ENCODE peak calls at places on chromosomes 1 and 21, in five cellular contexts. C is HFFc6, T is Caki2, J is MCF 10A, H is left colon. Z is an unnamed sample.

GRCh38 chr1:52926864-52927218 is 235 bp upstream of the SCP2 start:
- DNase-seq in C (no peak), H (no peak), T (peak), J (no peak), Z (no peak)

GRCh38 chr1:220290163-220290761 is 18.0 kb upstream of the RAB3GAP2 start:
- DNase-seq in H (no peak), T (no peak), J (no peak), C (no peak), Z (no peak)

GRCh38 chr21:44482581-44483287 is 27.4 kb downstream of the LRRC3 start:
- DNase-seq in J (no peak), H (no peak), T (no peak), C (no peak), Z (no peak)

GRCh38 chr21:42639646-42640152 is 13.7 kb upstream of the PDE9A start:
- DNase-seq in C (no peak), T (no peak), J (peak), H (no peak), Z (no peak)

GRCh38 chr1:234617986-234618725 is 8.2 kb upstream of the IRF2BP2 start:
- DNase-seq in T (peak), J (peak), C (peak), H (no peak), Z (peak)

GRCh38 chr1:67429011-67429527 is 1.1 kb downstream of the SERBP1 start:
- DNase-seq in J (peak), H (peak), C (no peak), T (peak), Z (no peak)

GRCh38 chr1:200783926-200784325 is 45.2 kb downstream of the CAMSAP2 start:
- DNase-seq in J (no peak), H (no peak), T (no peak), C (no peak), Z (no peak)

GRCh38 chr1:243495442-243496172 is 239.8 kb downstream of the SDCCAG8 start:
- DNase-seq in T (no peak), C (no peak), H (no peak), J (no peak), Z (no peak)

GRCh38 chr1:22262583-22262982 is 119.7 kb upstream of the WNT4 start:
- DNase-seq in T (no peak), J (no peak), H (peak), C (no peak), Z (no peak)

GRCh38 chr1:233543338-233544255 is 70.3 kb upstream of the KCNK1 start:
- DNase-seq in T (peak), H (no peak), J (peak), C (peak), Z (peak)

GRCh38 chr1:4655674-4656532 is 1.5 kb downstream of the AJAP1 start:
- DNase-seq in H (no peak), T (peak), C (no peak), J (peak), Z (peak)

GRCh38 chr1:200880212-200880611 is 7.4 kb downstream of the GPR25 start:
- DNase-seq in C (no peak), J (no peak), H (no peak), T (no peak), Z (no peak)

GRCh38 chr1:18955442-18956188 is 861 bp downstream of the IFFO2 start:
- DNase-seq in J (peak), C (no peak), H (peak), T (peak), Z (no peak)

GRCh38 chr1:8284167-8284566 is 33.7 kb upstream of the SLC45A1 start:
- DNase-seq in T (no peak), J (no peak), C (peak), H (no peak), Z (peak)

GRCh38 chr21:34313116-34313515 is 50.7 kb upstream of the KCNE2 start:
- DNase-seq in H (no peak), C (peak), J (no peak), T (no peak), Z (no peak)

GRCh38 chr1:40774266-40774998 is 9.2 kb upstream of the KCNQ4 start:
- DNase-seq in H (peak), J (peak), T (peak), C (peak), Z (no peak)

GRCh38 chr21:41433566-41433965 is 7.5 kb downstream of the MX1 start:
- DNase-seq in H (no peak), J (no peak), C (no peak), T (no peak), Z (no peak)

GRCh38 chr1:81650741-81651140 is 150.0 kb upstream of the ADGRL2 start:
- DNase-seq in C (no peak), J (no peak), H (no peak), T (no peak), Z (no peak)

GRCh38 chr1:218571515-218571914 is 226.4 kb downstream of the TGFB2 start:
- DNase-seq in H (no peak), T (no peak), J (no peak), C (no peak), Z (no peak)

GRCh38 chr1:22611530-22611947 is 24.9 kb upstream of the C1QA start:
- DNase-seq in C (peak), H (no peak), J (peak), T (peak), Z (no peak)

GRCh38 chr21:26679299-26679698 is 106.2 kb upstream of the CYYR1 start:
- DNase-seq in T (no peak), C (no peak), H (no peak), J (no peak), Z (no peak)

GRCh38 chr1:180267761-180268555 is 37.9 kb downstream of the LHX4 start:
- DNase-seq in H (no peak), T (no peak), J (no peak), C (no peak), Z (no peak)

Z was measured in RCC 7860.